ENCODE peak calls at places on chromosomes 12 and 14, in five cellular contexts. A, E, P, S and O are unnamed samples.

GRCh38 chr14:68460541-68460940 is 332.3 kb downstream of the ZFP36L1 start:
- DNase-seq in A (no peak), E (no peak), P (no peak), S (no peak), O (no peak)

GRCh38 chr12:122949816-122950215 is 16.4 kb downstream of the ABCB9 start:
- DNase-seq in A (no peak), E (no peak), P (no peak), S (no peak), O (no peak)

GRCh38 chr14:100748944-100749343 is 22.3 kb downstream of the DLK1 start:
- DNase-seq in A (no peak), E (peak; percentile 55), P (no peak), S (no peak), O (no peak)

GRCh38 chr14:88323520-88324199 is 591 bp upstream of the KCNK10 start:
- DNase-seq in A (no peak), E (peak; percentile 84), P (no peak), S (no peak), O (peak; percentile 36)

GRCh38 chr12:54413284-54414190 is 5.5 kb downstream of the ITGA5 start:
- DNase-seq in A (no peak), E (peak; percentile 93), P (no peak), S (no peak), O (no peak)

GRCh38 chr14:52876806-52877205 is 74.0 kb downstream of the FERMT2 start:
- DNase-seq in A (no peak), E (no peak), P (no peak), S (no peak), O (no peak)

GRCh38 chr12:131399000-131399399 is 311.9 kb upstream of the SFSWAP start:
- DNase-seq in A (no peak), E (no peak), P (no peak), S (no peak), O (no peak)

GRCh38 chr12:3190101-3190500 is 112.9 kb downstream of the TSPAN9 start:
- DNase-seq in A (no peak), E (no peak), P (no peak), S (no peak), O (no peak)

GRCh38 chr14:96670391-96670790 is 126.8 kb upstream of the VRK1 start:
- DNase-seq in A (no peak), E (no peak), P (no peak), S (no peak), O (no peak)

GRCh38 chr12:62632521-62632920 is 165.9 kb downstream of the MON2 start:
- DNase-seq in A (no peak), E (peak; percentile 83), P (peak; percentile 34), S (peak; percentile 30), O (peak; percentile 86)

GRCh38 chr14:55846852-55847471 is 267.0 kb downstream of the KTN1 start:
- DNase-seq in A (no peak), E (no peak), P (no peak), S (no peak), O (peak; percentile 36)

GRCh38 chr12:18752280-18752920 is 14.5 kb downstream of the CAPZA3 start:
- DNase-seq in A (no peak), E (no peak), P (no peak), S (peak; percentile 75), O (peak; percentile 83)

GRCh38 chr12:93441111-93441616 is 583 bp downstream of the UBE2N start:
- DNase-seq in A (no peak), E (peak; percentile 92), P (no peak), S (no peak), O (peak; percentile 71)

GRCh38 chr12:46370792-46371717 is 1.5 kb downstream of the SLC38A2 start:
- DNase-seq in A (peak; percentile 65), E (peak; percentile 96), P (peak; percentile 93), S (peak; percentile 70), O (peak; percentile 90)

GRCh38 chr14:105322791-105323556 is 8.4 kb downstream of the PACS2 start:
- DNase-seq in A (no peak), E (no peak), P (no peak), S (no peak), O (no peak)

GRCh38 chr12:44696542-44696941 is 179.6 kb downstream of the NELL2 start:
- DNase-seq in A (no peak), E (no peak), P (no peak), S (no peak), O (no peak)

GRCh38 chr14:35678403-35679028 is 130.6 kb downstream of the RALGAPA1 start:
- DNase-seq in A (no peak), E (no peak), P (no peak), S (no peak), O (no peak)

GRCh38 chr12:31005944-31006361 is 67.7 kb upstream of the DDX11 start:
- DNase-seq in A (no peak), E (peak; percentile 79), P (no peak), S (no peak), O (peak; percentile 70)

GRCh38 chr12:130013771-130014484 is 110.1 kb upstream of the TMEM132D start:
- DNase-seq in A (peak; percentile 22), E (no peak), P (peak; percentile 87), S (no peak), O (peak; percentile 80)

GRCh38 chr12:65962921-65963883 is 138.9 kb downstream of the HMGA2 start:
- DNase-seq in A (peak; percentile 9), E (no peak), P (no peak), S (no peak), O (no peak)

GRCh38 chr12:15603461-15604085 is 185.6 kb downstream of the EPS8 start:
- DNase-seq in A (no peak), E (no peak), P (no peak), S (no peak), O (no peak)

GRCh38 chr14:67819563-67820411 is at the start of gene RAD51B:
- DNase-seq in A (peak; percentile 39), E (peak; percentile 90), P (peak; percentile 83), S (peak; percentile 28), O (peak; percentile 96)

GRCh38 chr12:67710582-67710981 is 62.0 kb downstream of the DYRK2 start:
- DNase-seq in A (no peak), E (no peak), P (no peak), S (no peak), O (no peak)

GRCh38 chr12:91053951-91054715 is 3.7 kb downstream of the KERA start:
- DNase-seq in A (no peak), E (no peak), P (no peak), S (peak; percentile 83), O (peak; percentile 4)

GRCh38 chr12:48165089-48166031 is 8.0 kb upstream of the ASB8 start:
- DNase-seq in A (peak; percentile 35), E (no peak), P (peak; percentile 49), S (no peak), O (peak; percentile 63)

GRCh38 chr12:108838194-108839010 is 19.0 kb downstream of the SSH1 start:
- DNase-seq in A (peak; percentile 98), E (peak; percentile 96), P (no peak), S (peak; percentile 100), O (peak; percentile 88)

GRCh38 chr12:20443792-20444191 is 75.5 kb downstream of the PDE3A start:
- DNase-seq in A (no peak), E (no peak), P (no peak), S (no peak), O (no peak)

GRCh38 chr12:126537961-126538530 is 1472.8 kb downstream of the AACS start:
- DNase-seq in A (no peak), E (no peak), P (no peak), S (no peak), O (no peak)

GRCh38 chr12:52391618-52392002 is 6.2 kb upstream of the KRT84 start:
- DNase-seq in A (peak; percentile 91), E (peak; percentile 63), P (peak; percentile 41), S (no peak), O (no peak)

GRCh38 chr14:58941666-58942065 is 246.8 kb upstream of the DAAM1 start:
- DNase-seq in A (no peak), E (no peak), P (no peak), S (no peak), O (peak; percentile 41)

GRCh38 chr12:103269962-103270361 is 225.8 kb downstream of the C12orf42 start:
- DNase-seq in A (no peak), E (no peak), P (no peak), S (no peak), O (no peak)

GRCh38 chr12:113087193-113087592 is 30.7 kb downstream of the DTX1 start:
- DNase-seq in A (no peak), E (no peak), P (no peak), S (no peak), O (no peak)

GRCh38 chr14:90522585-90523191 is 125.9 kb downstream of the CALM1 start:
- DNase-seq in A (peak; percentile 89), E (peak; percentile 54), P (no peak), S (no peak), O (no peak)